ENCODE peak calls at places on chromosomes 7 and 10, in four cellular contexts. X is GM06990, I is H7, C is neuronal stem cell. Z is an unnamed sample.
A peak's percentile ranks its signal among the peaks of the same experiment; 100 is the strongest.

GRCh38 chr7:74709880-74710671 is 52.6 kb downstream of the GTF2I start:
- DNase-seq in C (no peak), X (no peak), I (no peak), Z (no peak)

GRCh38 chr10:30821269-30821993 is 191.9 kb upstream of the LYZL2 start:
- DNase-seq in C (no peak), X (no peak), I (no peak), Z (no peak)

GRCh38 chr7:101216860-101217387 is 457 bp downstream of the PLOD3 start:
- DNase-seq in X (no peak), C (peak; percentile 31), I (no peak), Z (no peak)

GRCh38 chr7:106068986-106069385 is 43.1 kb downstream of the SYPL1 start:
- DNase-seq in X (no peak), I (peak; percentile 5), C (no peak), Z (no peak)

GRCh38 chr10:90860790-90861189 is 3.0 kb upstream of the HTR7 start:
- DNase-seq in X (no peak), C (no peak), I (no peak), Z (no peak)

GRCh38 chr7:8143151-8143874 is 118.7 kb downstream of the ICA1 start:
- DNase-seq in X (peak; percentile 69), C (no peak), I (no peak), Z (peak; percentile 40)

GRCh38 chr7:2567663-2568238 is 9.0 kb downstream of the IQCE start:
- DNase-seq in X (no peak), C (no peak), I (peak; percentile 87), Z (no peak)

GRCh38 chr10:49165940-49166803 is 22.0 kb downstream of the TMEM273 start:
- DNase-seq in I (no peak), C (no peak), X (no peak), Z (no peak)

GRCh38 chr10:49149881-49150280 is 16.1 kb upstream of the FAM170B start:
- DNase-seq in I (no peak), X (no peak), C (no peak), Z (no peak)

GRCh38 chr7:109751241-109751640 is 1181.6 kb downstream of the DNAJB9 start:
- DNase-seq in X (no peak), C (no peak), I (no peak), Z (no peak)

GRCh38 chr7:50653997-50654425 is 88.8 kb upstream of the DDC start:
- DNase-seq in C (no peak), X (no peak), I (no peak), Z (no peak)

GRCh38 chr7:35398518-35398917 is 144.6 kb upstream of the TBX20 start:
- DNase-seq in I (no peak), C (no peak), X (no peak), Z (no peak)

GRCh38 chr10:52312999-52313349 is 1.1 kb upstream of the DKK1 start:
- DNase-seq in X (no peak), I (no peak), C (no peak), Z (no peak)

GRCh38 chr10:79022565-79023488 is 45.9 kb upstream of the ZMIZ1 start:
- DNase-seq in C (no peak), X (peak; percentile 43), I (peak; percentile 96), Z (no peak)

GRCh38 chr10:15763001-15763400 is 43.3 kb upstream of the ITGA8 start:
- DNase-seq in C (no peak), X (no peak), I (no peak), Z (no peak)

GRCh38 chr10:85621562-85621961 is 745.0 kb downstream of the GRID1 start:
- DNase-seq in C (no peak), I (no peak), X (no peak), Z (no peak)

GRCh38 chr7:7884855-7885254 is 83.7 kb upstream of the GLCCI1 start:
- DNase-seq in C (no peak), I (no peak), X (no peak), Z (no peak)

GRCh38 chr7:45129181-45129800 is 17.8 kb upstream of the TBRG4 start:
- DNase-seq in C (no peak), X (no peak), I (peak; percentile 38), Z (no peak)

GRCh38 chr7:106599343-106599698 is 61.6 kb downstream of the CCDC71L start:
- DNase-seq in C (no peak), X (no peak), I (no peak), Z (no peak)

GRCh38 chr7:27585781-27586447 is 76.8 kb downstream of the HIBADH start:
- DNase-seq in I (no peak), X (no peak), C (no peak), Z (no peak)

GRCh38 chr10:32317795-32318194 is 29.2 kb downstream of the EPC1 start:
- DNase-seq in X (peak; percentile 73), I (no peak), C (no peak), Z (peak; percentile 39)

GRCh38 chr7:143346018-143346417 is 16.5 kb downstream of the FAM131B start:
- DNase-seq in C (no peak), X (no peak), I (no peak), Z (no peak)

GRCh38 chr7:34759477-34760125 is 101.6 kb downstream of the NPSR1 start:
- DNase-seq in I (peak; percentile 40), C (peak; percentile 31), X (no peak), Z (no peak)

GRCh38 chr10:88565072-88565471 is 18.0 kb downstream of the RNLS start:
- DNase-seq in I (no peak), C (no peak), X (peak; percentile 11), Z (no peak)

GRCh38 chr7:154259396-154259795 is 207.2 kb downstream of the DPP6 start:
- DNase-seq in X (no peak), I (peak; percentile 22), C (no peak), Z (no peak)

GRCh38 chr10:3872700-3873099 is 87.7 kb upstream of the KLF6 start:
- DNase-seq in I (no peak), X (no peak), C (no peak), Z (no peak)

GRCh38 chr7:19709249-19709578 is 377 bp upstream of the POLR1F start:
- DNase-seq in X (no peak), C (no peak), I (no peak), Z (no peak)

GRCh38 chr7:139422126-139422525 is 61.3 kb downstream of the KLRG2 start:
- DNase-seq in C (no peak), X (no peak), I (no peak), Z (no peak)
- H3K36me3 ChIP-seq in C (peaks cover 7% of the 10 kb centered on the region), X (peaks cover 6% of the 10 kb centered on the region), I (peaks cover 11% of the 10 kb centered on the region), Z (peaks cover 34% of the 10 kb centered on the region)

GRCh38 chr7:157413881-157414701 is 77.3 kb downstream of the DNAJB6 start:
- DNase-seq in X (no peak), C (no peak), I (peak; percentile 76), Z (peak; percentile 19)
- H3K36me3 ChIP-seq in X (peaks cover 11% of the 10 kb centered on the region), C (peaks cover 28% of the 10 kb centered on the region), I (peaks cover 13% of the 10 kb centered on the region), Z (peaks cover 9% of the 10 kb centered on the region)

DNA sequence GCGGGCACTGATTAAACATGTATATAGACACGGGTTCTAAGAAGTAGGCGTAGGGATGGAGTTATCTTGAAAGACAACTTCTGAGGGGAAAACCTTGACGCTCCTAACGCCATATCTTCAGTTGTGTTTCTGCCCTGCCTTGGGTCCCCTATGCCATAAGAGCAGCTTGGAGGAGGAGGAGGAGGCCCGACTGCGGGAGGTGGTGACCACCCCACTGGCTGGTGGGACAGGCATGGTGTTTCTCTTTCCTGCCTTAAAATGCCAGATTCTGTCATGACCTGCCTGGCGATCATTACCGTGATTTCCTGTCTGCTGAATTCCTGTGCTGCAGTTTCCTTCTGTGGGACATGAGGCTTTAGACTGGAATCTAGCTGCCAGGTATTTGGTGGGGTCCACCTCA is 15.9 kb downstream of the ZNF783 start:
- DNase-seq in C (no peak), X (no peak), I (no peak), Z (no peak)
- H3K36me3 ChIP-seq in C (peaks cover 13% of the 10 kb centered on the region), X (peaks cover 13% of the 10 kb centered on the region), I (peaks cover 6% of the 10 kb centered on the region), Z (peaks cover 18% of the 10 kb centered on the region)

DNA sequence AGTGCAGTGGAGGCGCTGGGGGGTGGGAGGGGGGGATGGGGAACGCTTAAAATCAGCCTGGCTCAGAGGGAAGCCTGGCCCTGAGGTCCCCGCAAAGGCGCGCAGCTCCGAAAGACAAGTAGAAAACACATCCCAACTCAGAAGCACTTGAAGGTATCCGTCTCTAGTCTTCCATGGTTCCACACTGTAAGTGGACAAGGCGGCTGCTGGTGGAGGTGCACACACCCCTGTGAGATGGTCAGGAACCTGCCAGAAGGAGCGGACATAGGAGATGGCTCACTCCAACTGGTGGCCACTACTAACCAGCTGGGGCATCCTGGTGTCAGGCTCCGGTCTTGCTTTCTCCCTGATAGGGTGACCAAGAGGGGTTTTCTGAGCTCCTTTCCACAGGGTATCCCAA is 41.7 kb downstream of the CTBP2 start:
- DNase-seq in C (no peak), I (no peak), X (no peak), Z (no peak)
- H3K36me3 ChIP-seq in C (peaks cover 4% of the 10 kb centered on the region), I (peaks cover 10% of the 10 kb centered on the region), X (no peaks in the 10 kb centered on the region), Z (no peaks in the 10 kb centered on the region)

GRCh38 chr7:158759245-158759614 is 54.6 kb upstream of the NCAPG2 start:
- DNase-seq in X (no peak), C (no peak), I (no peak), Z (no peak)
- H3K36me3 ChIP-seq in X (peaks cover 3% of the 10 kb centered on the region), C (peaks cover 9% of the 10 kb centered on the region), I (peaks cover 8% of the 10 kb centered on the region), Z (peaks cover 57% of the 10 kb centered on the region)

DNA sequence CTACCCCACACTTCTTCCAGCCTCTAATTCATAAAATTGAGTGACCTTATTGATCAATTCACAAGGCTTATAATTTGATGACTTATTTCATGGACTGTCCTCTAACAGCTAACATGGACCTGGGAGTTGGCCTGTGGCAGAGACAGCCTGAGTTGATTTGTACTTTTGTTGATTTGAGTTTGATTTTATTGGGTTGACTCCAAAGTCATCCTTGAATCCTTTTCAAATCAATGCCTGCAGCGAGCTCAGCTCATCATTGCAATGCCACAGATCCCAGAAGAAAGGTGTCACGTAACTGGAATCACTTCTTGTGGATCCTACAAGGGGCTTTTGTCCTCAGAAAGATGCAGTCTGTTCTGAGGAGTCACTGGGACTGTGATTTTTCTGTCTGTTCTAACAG is 138.0 kb downstream of the CAMK1D start:
- DNase-seq in C (no peak), I (no peak), X (no peak), Z (no peak)
- H3K36me3 ChIP-seq in C (no peaks in the 10 kb centered on the region), I (no peaks in the 10 kb centered on the region), X (no peaks in the 10 kb centered on the region), Z (no peaks in the 10 kb centered on the region)

GRCh38 chr7:151129141-151129835 is 38.2 kb downstream of the GBX1 start:
- DNase-seq in X (no peak), C (no peak), I (no peak), Z (no peak)
- H3K36me3 ChIP-seq in X (peaks cover 11% of the 10 kb centered on the region), C (peaks cover 51% of the 10 kb centered on the region), I (peaks cover 7% of the 10 kb centered on the region), Z (peaks cover 8% of the 10 kb centered on the region)

DNA sequence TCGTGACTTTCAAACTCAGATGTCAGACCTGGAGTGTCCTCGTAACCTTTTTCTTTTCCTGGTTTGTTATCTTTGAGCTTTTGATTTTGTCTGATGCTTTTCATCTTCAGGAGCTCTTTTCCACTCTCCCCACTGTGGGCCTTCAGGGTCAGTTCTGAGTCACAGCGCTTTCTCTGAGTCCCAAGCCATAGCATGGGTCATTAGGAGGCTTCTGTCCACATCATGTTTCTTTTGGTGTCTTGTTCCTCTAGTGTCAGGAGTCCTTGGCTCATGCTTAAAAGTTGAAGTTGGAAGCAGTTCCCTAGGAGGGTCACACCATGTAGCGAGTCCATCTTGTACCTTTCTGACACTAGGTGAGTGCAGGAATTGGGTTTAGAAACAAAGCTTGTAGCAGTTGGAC is 40.3 kb downstream of the DAGLB start:
- DNase-seq in C (no peak), X (no peak), I (no peak), Z (no peak)
- H3K36me3 ChIP-seq in C (peaks cover 41% of the 10 kb centered on the region), X (peaks cover 33% of the 10 kb centered on the region), I (peaks cover 26% of the 10 kb centered on the region), Z (peaks cover 65% of the 10 kb centered on the region)

Z was measured in CD4-positive, alpha-beta memory T cell.